ENCODE peak calls at places on chromosomes 13 and 19, in seven cellular contexts. S, X, R, E, J, V and K are unnamed samples.

GRCh38 chr13:80132741-80133601 is 208.0 kb downstream of the SPRY2 start:
- DNase-seq in S (no peak), X (no peak), R (no peak), E (peak), J (peak), V (no peak), K (no peak)

GRCh38 chr19:3270908-3271307 is 46.4 kb downstream of the CELF5 start:
- DNase-seq in S (no peak), X (no peak), R (no peak), E (peak), J (no peak), V (no peak), K (no peak)

GRCh38 chr19:19627716-19628498 is at the start of gene LPAR2:
- DNase-seq in S (peak), X (no peak), R (peak), E (peak), J (no peak), V (peak), K (no peak)

GRCh38 chr19:35585844-35586243 is at the start of gene PMIS2:
- DNase-seq in S (no peak), X (no peak), R (no peak), E (no peak), J (no peak), V (no peak), K (no peak)

GRCh38 chr19:45630463-45630862 is 8.7 kb downstream of the EML2 start:
- DNase-seq in S (no peak), X (no peak), R (no peak), E (peak), J (no peak), V (no peak), K (no peak)

GRCh38 chr13:112623051-112623711 is 35.2 kb upstream of the TUBGCP3 start:
- DNase-seq in S (no peak), X (no peak), R (no peak), E (no peak), J (no peak), V (no peak), K (no peak)

GRCh38 chr13:65600702-65601101 is 1629.4 kb downstream of the PCDH9 start:
- DNase-seq in S (no peak), X (no peak), R (no peak), E (no peak), J (no peak), V (no peak), K (no peak)

GRCh38 chr13:46804391-46804815 is 7.4 kb upstream of the ESD start:
- DNase-seq in S (no peak), X (no peak), R (no peak), E (peak), J (no peak), V (no peak), K (no peak)

GRCh38 chr19:57560049-57560491 is 407 bp upstream of the ZNF550 start:
- DNase-seq in S (peak), X (no peak), R (no peak), E (peak), J (peak), V (no peak), K (no peak)

GRCh38 chr13:42814868-42815267 is 33.5 kb downstream of the FAM216B start:
- DNase-seq in S (no peak), X (no peak), R (no peak), E (peak), J (no peak), V (no peak), K (no peak)

GRCh38 chr19:3369337-3370213 is 3.2 kb downstream of the NFIC start:
- DNase-seq in S (no peak), X (no peak), R (no peak), E (no peak), J (no peak), V (no peak), K (peak)

GRCh38 chr13:21328836-21329477 is 130.1 kb downstream of the ZDHHC20 start:
- DNase-seq in S (no peak), X (no peak), R (no peak), E (no peak), J (no peak), V (no peak), K (no peak)

GRCh38 chr19:46381746-46382345 is 31.5 kb downstream of the CCDC8 start:
- DNase-seq in S (no peak), X (no peak), R (no peak), E (no peak), J (no peak), V (no peak), K (no peak)

GRCh38 chr13:45372189-45373115 is 31.5 kb upstream of the TPT1 start:
- DNase-seq in S (no peak), X (no peak), R (no peak), E (no peak), J (no peak), V (no peak), K (no peak)

GRCh38 chr19:53942001-53942786 is 20.5 kb upstream of the CACNG8 start:
- DNase-seq in S (no peak), X (no peak), R (no peak), E (no peak), J (no peak), V (no peak), K (no peak)

GRCh38 chr13:102286326-102286725 is 115.5 kb downstream of the FGF14 start:
- DNase-seq in S (no peak), X (no peak), R (no peak), E (peak), J (no peak), V (no peak), K (no peak)

GRCh38 chr13:109628251-109628699 is 158.1 kb downstream of the IRS2 start:
- DNase-seq in S (no peak), X (no peak), R (no peak), E (peak), J (no peak), V (no peak), K (no peak)

GRCh38 chr13:114286808-114287207 is 5.4 kb downstream of the UPF3A start:
- DNase-seq in S (no peak), X (no peak), R (no peak), E (no peak), J (peak), V (no peak), K (no peak)